ENCODE peak calls at places on chromosomes 2 and 18, in nine cellular contexts. P is ACHN; V is tibial artery; Q is NCI-H69; Z is NCI-H1105; E is AG04450; C is activated B cell treated with CpG ODN at 0.5 μM for 24 hours; U is central memory CD4-positive, alpha-beta T cell; X is NCI-H446. K is an unnamed sample.
A peak's percentile ranks its signal among the peaks of the same experiment; 100 is the strongest.

GRCh38 chr2:234550511-234551107 is 53.7 kb upstream of the ARL4C start:
- DNase-seq in X (peak; percentile 38), Q (peak; percentile 81), E (peak; percentile 78), V (peak; percentile 57), P (peak; percentile 77), C (peak; percentile 40), U (peak; percentile 43), Z (peak; percentile 69), K (peak; percentile 62)

GRCh38 chr18:2223394-2223793 is 347.9 kb downstream of the METTL4 start:
- DNase-seq in Z (no peak), U (no peak), P (no peak), Q (no peak), C (no peak), V (no peak), X (no peak), E (no peak), K (no peak)

GRCh38 chr2:120366698-120367097 is 20.8 kb downstream of the INHBB start:
- DNase-seq in X (no peak), P (no peak), E (no peak), V (no peak), Z (no peak), Q (no peak), C (no peak), U (no peak), K (no peak)

GRCh38 chr2:64003239-64003638 is 16.0 kb downstream of the VPS54 start:
- DNase-seq in X (no peak), Z (no peak), U (no peak), C (no peak), P (no peak), V (no peak), E (no peak), Q (no peak), K (no peak)

GRCh38 chr18:79933765-79934164 is 17.7 kb downstream of the SLC66A2 start:
- DNase-seq in E (no peak), Q (no peak), X (no peak), P (no peak), V (peak; percentile 14), U (no peak), Z (no peak), C (no peak), K (peak; percentile 55)

GRCh38 chr18:2657043-2657512 is 1.6 kb downstream of the SMCHD1 start:
- DNase-seq in E (no peak), X (no peak), U (no peak), P (peak; percentile 9), Z (no peak), C (no peak), V (no peak), Q (peak; percentile 50), K (no peak)

GRCh38 chr2:207051345-207051959 is 112.1 kb downstream of the CPO start:
- DNase-seq in P (no peak), C (no peak), X (no peak), E (no peak), Z (no peak), U (no peak), V (no peak), Q (no peak), K (no peak)

GRCh38 chr2:134288814-134289213 is 34.9 kb downstream of the MGAT5 start:
- DNase-seq in V (no peak), P (no peak), Q (no peak), E (no peak), Z (no peak), X (no peak), U (no peak), C (no peak), K (no peak)

GRCh38 chr2:146844226-146844990 is 1000.4 kb upstream of the ACVR2A start:
- DNase-seq in X (no peak), P (peak; percentile 19), V (no peak), Q (no peak), C (no peak), Z (no peak), U (no peak), E (no peak), K (no peak)

GRCh38 chr18:79523221-79523737 is 127.5 kb downstream of the NFATC1 start:
- DNase-seq in V (no peak), X (no peak), Z (no peak), U (peak; percentile 75), Q (no peak), C (no peak), P (no peak), E (no peak), K (no peak)

GRCh38 chr2:207528980-207529329 is 807 bp upstream of the CREB1 start:
- DNase-seq in U (peak; percentile 75), P (peak; percentile 61), V (no peak), E (no peak), C (no peak), X (no peak), Q (peak; percentile 66), Z (no peak), K (peak; percentile 31)

GRCh38 chr2:154477319-154477718 is 221.2 kb upstream of the KCNJ3 start:
- DNase-seq in Z (no peak), C (no peak), U (no peak), V (no peak), E (no peak), Q (no peak), P (no peak), X (no peak), K (no peak)

GRCh38 chr2:97546711-97547110 is 43.0 kb downstream of the ANKRD36B start:
- DNase-seq in V (no peak), E (no peak), X (no peak), Z (no peak), U (no peak), P (no peak), C (no peak), Q (no peak), K (no peak)

GRCh38 chr2:202337133-202337532 is 39.0 kb upstream of the BMPR2 start:
- DNase-seq in E (no peak), X (no peak), P (no peak), Z (no peak), Q (no peak), V (no peak), U (no peak), C (no peak), K (no peak)

GRCh38 chr2:44902178-44902577 is 39.3 kb upstream of the SIX3 start:
- DNase-seq in C (no peak), P (no peak), X (no peak), Q (peak; percentile 92), E (no peak), U (no peak), Z (peak; percentile 54), V (no peak), K (no peak)

GRCh38 chr18:26721876-26722581 is 143.5 kb downstream of the AQP4 start:
- DNase-seq in Z (no peak), C (no peak), P (no peak), V (no peak), X (no peak), E (no peak), Q (no peak), U (no peak), K (no peak)

GRCh38 chr2:217976301-217976700 is 26.5 kb downstream of the TNS1 start:
- DNase-seq in E (no peak), V (peak; percentile 14), X (no peak), Q (no peak), C (no peak), P (no peak), Z (no peak), U (no peak), K (no peak)

GRCh38 chr2:153873062-153874048 is 1.6 kb downstream of the GALNT13 start:
- DNase-seq in V (no peak), U (no peak), Z (no peak), E (no peak), X (no peak), Q (peak; percentile 65), C (no peak), P (no peak), K (peak; percentile 24)

GRCh38 chr2:30267161-30267568 is 35.8 kb downstream of the LBH start:
- DNase-seq in X (no peak), Z (no peak), U (peak; percentile 21), E (no peak), V (no peak), Q (no peak), P (no peak), C (no peak), K (no peak)

GRCh38 chr2:99397251-99397920 is 60.2 kb downstream of the EIF5B start:
- DNase-seq in C (no peak), E (no peak), Q (peak; percentile 22), Z (peak; percentile 33), U (no peak), P (no peak), V (no peak), X (no peak), K (no peak)

GRCh38 chr18:51767293-51767692 is 569.8 kb upstream of the MEX3C start:
- DNase-seq in C (no peak), U (no peak), Q (no peak), P (no peak), X (no peak), Z (no peak), E (no peak), V (no peak), K (no peak)

GRCh38 chr2:63023444-63023843 is 27.2 kb upstream of the OTX1 start:
- DNase-seq in C (no peak), Z (no peak), E (no peak), U (no peak), Q (peak; percentile 60), X (peak; percentile 25), V (no peak), P (peak; percentile 76), K (peak; percentile 45)

GRCh38 chr2:106816974-106817373 is 69.0 kb downstream of the ST6GAL2 start:
- DNase-seq in X (no peak), Z (no peak), P (no peak), U (no peak), Q (no peak), C (no peak), E (no peak), V (peak; percentile 81), K (no peak)

GRCh38 chr2:174012347-174013309 is 47.5 kb upstream of the SP3 start:
- DNase-seq in Q (no peak), Z (no peak), P (peak; percentile 86), U (peak; percentile 17), X (no peak), C (peak; percentile 46), V (peak; percentile 82), E (no peak), K (no peak)

GRCh38 chr2:39851251-39851650 is 72.2 kb upstream of the THUMPD2 start:
- DNase-seq in Z (no peak), Q (peak; percentile 75), C (no peak), P (no peak), X (no peak), V (no peak), U (no peak), E (no peak), K (no peak)

GRCh38 chr2:232325324-232326273 is 53.0 kb upstream of the ALPP start:
- DNase-seq in E (peak; percentile 7), C (peak; percentile 47), V (peak; percentile 23), Z (no peak), U (peak; percentile 42), X (no peak), P (peak; percentile 50), Q (peak; percentile 21), K (peak; percentile 76)

GRCh38 chr2:236046715-236047114 is 121.5 kb downstream of the GBX2 start:
- DNase-seq in Q (no peak), E (no peak), Z (no peak), P (no peak), X (no peak), V (no peak), C (no peak), U (no peak), K (no peak)

GRCh38 chr2:43129676-43130547 is 96.5 kb downstream of the ZFP36L2 start:
- DNase-seq in U (peak; percentile 55), P (no peak), C (no peak), E (no peak), V (peak; percentile 67), Q (no peak), Z (no peak), X (no peak), K (no peak)

GRCh38 chr2:180012523-180012922 is 5.4 kb upstream of the CWC22 start:
- DNase-seq in X (no peak), Q (no peak), V (no peak), Z (no peak), C (no peak), P (no peak), E (peak; percentile 27), U (no peak), K (no peak)

GRCh38 chr18:23115683-23116096 is 19.6 kb upstream of the CABLES1 start:
- DNase-seq in E (peak; percentile 98), P (peak; percentile 94), Z (no peak), Q (peak; percentile 26), C (no peak), X (no peak), U (no peak), V (no peak), K (no peak)

GRCh38 chr2:39755466-39755865 is 23.6 kb downstream of the THUMPD2 start:
- DNase-seq in Z (no peak), U (no peak), Q (no peak), E (no peak), P (no peak), X (no peak), V (no peak), C (no peak), K (no peak)